ENCODE peak calls at places on chromosomes 16 and 17, in six cellular contexts. One of them, this sample, is unnamed.
A peak's percentile ranks its signal among the peaks of the same experiment; 100 is the strongest.

GRCh38 chr16:81181013-81181720 is 57.3 kb upstream of the BCO1 start:
- DNase-seq in upper lobe of right lung: peak; percentile 69
- DNase-seq in upper lobe of left lung: no peak
- DNase-seq in prostate gland: peak; percentile 58
- DNase-seq in heart right ventricle: peak; percentile 65
- DNase-seq in Panc1: peak; percentile 64
- DNase-seq in this sample: no peak

GRCh38 chr17:54063639-54064038 is 240.9 kb downstream of the KIF2B start:
- DNase-seq in prostate gland: no peak
- DNase-seq in upper lobe of left lung: no peak
- DNase-seq in upper lobe of right lung: no peak
- DNase-seq in heart right ventricle: no peak
- DNase-seq in Panc1: no peak
- DNase-seq in this sample: no peak

GRCh38 chr17:69539274-69539673 is 124.8 kb downstream of the MAP2K6 start:
- DNase-seq in upper lobe of left lung: no peak
- DNase-seq in upper lobe of right lung: no peak
- DNase-seq in heart right ventricle: no peak
- DNase-seq in Panc1: no peak
- DNase-seq in prostate gland: no peak
- DNase-seq in this sample: no peak

GRCh38 chr16:49094471-49094870 is 187.2 kb downstream of the CBLN1 start:
- DNase-seq in upper lobe of right lung: no peak
- DNase-seq in upper lobe of left lung: no peak
- DNase-seq in Panc1: no peak
- DNase-seq in heart right ventricle: no peak
- DNase-seq in prostate gland: no peak
- DNase-seq in this sample: no peak

GRCh38 chr17:882827-883585 is 96.6 kb downstream of the NXN start:
- DNase-seq in heart right ventricle: peak; percentile 69
- DNase-seq in Panc1: no peak
- DNase-seq in upper lobe of left lung: no peak
- DNase-seq in upper lobe of right lung: no peak
- DNase-seq in prostate gland: peak; percentile 56
- DNase-seq in this sample: no peak

GRCh38 chr16:14525021-14525420 is 105.0 kb downstream of the PARN start:
- DNase-seq in upper lobe of left lung: no peak
- DNase-seq in upper lobe of right lung: no peak
- DNase-seq in Panc1: no peak
- DNase-seq in heart right ventricle: no peak
- DNase-seq in prostate gland: no peak
- DNase-seq in this sample: no peak

GRCh38 chr16:24983521-24983920 is 31.6 kb downstream of the ARHGAP17 start:
- DNase-seq in upper lobe of left lung: no peak
- DNase-seq in Panc1: no peak
- DNase-seq in heart right ventricle: no peak
- DNase-seq in upper lobe of right lung: no peak
- DNase-seq in prostate gland: no peak
- DNase-seq in this sample: no peak

GRCh38 chr17:80071116-80071980 is 30.0 kb upstream of the GAA start:
- DNase-seq in heart right ventricle: peak; percentile 65
- DNase-seq in Panc1: no peak
- DNase-seq in upper lobe of left lung: no peak
- DNase-seq in upper lobe of right lung: no peak
- DNase-seq in prostate gland: peak; percentile 54
- DNase-seq in this sample: no peak

GRCh38 chr17:57166803-57167202 is 81.8 kb downstream of the AKAP1 start:
- DNase-seq in upper lobe of right lung: no peak
- DNase-seq in prostate gland: no peak
- DNase-seq in heart right ventricle: no peak
- DNase-seq in upper lobe of left lung: no peak
- DNase-seq in Panc1: no peak
- DNase-seq in this sample: no peak

GRCh38 chr17:40311575-40311974 is 2.6 kb downstream of the RARA start:
- DNase-seq in upper lobe of left lung: no peak
- DNase-seq in Panc1: no peak
- DNase-seq in upper lobe of right lung: peak; percentile 82
- DNase-seq in heart right ventricle: peak; percentile 71
- DNase-seq in prostate gland: no peak
- DNase-seq in this sample: no peak

GRCh38 chr16:56789360-56789759 is 59.4 kb downstream of the NUP93 start:
- DNase-seq in prostate gland: peak; percentile 52
- DNase-seq in upper lobe of right lung: no peak
- DNase-seq in heart right ventricle: peak; percentile 12
- DNase-seq in upper lobe of left lung: no peak
- DNase-seq in Panc1: peak; percentile 4
- DNase-seq in this sample: no peak

GRCh38 chr17:81523139-81524062 is 4.8 kb upstream of the FSCN2 start:
- DNase-seq in upper lobe of left lung: peak; percentile 68
- DNase-seq in prostate gland: no peak
- DNase-seq in heart right ventricle: peak; percentile 32
- DNase-seq in upper lobe of right lung: no peak
- DNase-seq in Panc1: no peak
- DNase-seq in this sample: no peak

GRCh38 chr17:82020874-82021727 is 1.6 kb downstream of the CENPX start:
- DNase-seq in heart right ventricle: peak; percentile 71
- DNase-seq in upper lobe of right lung: peak; percentile 90
- DNase-seq in upper lobe of left lung: peak; percentile 88
- DNase-seq in Panc1: no peak
- DNase-seq in prostate gland: peak; percentile 72
- DNase-seq in this sample: peak; percentile 58

GRCh38 chr16:20735504-20735903 is 6.1 kb downstream of the THUMPD1 start:
- DNase-seq in upper lobe of left lung: no peak
- DNase-seq in upper lobe of right lung: no peak
- DNase-seq in Panc1: no peak
- DNase-seq in heart right ventricle: no peak
- DNase-seq in prostate gland: no peak
- DNase-seq in this sample: no peak

GRCh38 chr17:14918540-14918939 is 346.6 kb downstream of the PMP22 start:
- DNase-seq in Panc1: no peak
- DNase-seq in prostate gland: no peak
- DNase-seq in upper lobe of left lung: no peak
- DNase-seq in upper lobe of right lung: no peak
- DNase-seq in heart right ventricle: no peak
- DNase-seq in this sample: no peak

GRCh38 chr16:57604177-57604576 is 24.3 kb upstream of the ADGRG1 start:
- DNase-seq in upper lobe of left lung: no peak
- DNase-seq in Panc1: no peak
- DNase-seq in heart right ventricle: no peak
- DNase-seq in upper lobe of right lung: no peak
- DNase-seq in prostate gland: no peak
- DNase-seq in this sample: no peak

GRCh38 chr17:72308744-72309395 is 188.1 kb downstream of the SOX9 start:
- DNase-seq in upper lobe of left lung: no peak
- DNase-seq in Panc1: no peak
- DNase-seq in heart right ventricle: no peak
- DNase-seq in upper lobe of right lung: no peak
- DNase-seq in prostate gland: no peak
- DNase-seq in this sample: peak; percentile 16

GRCh38 chr17:40317345-40317873 is 8.4 kb downstream of the RARA start:
- DNase-seq in upper lobe of left lung: no peak
- DNase-seq in upper lobe of right lung: peak; percentile 74
- DNase-seq in prostate gland: no peak
- DNase-seq in heart right ventricle: no peak
- DNase-seq in Panc1: no peak
- DNase-seq in this sample: no peak

GRCh38 chr17:72004476-72005331 is 116.1 kb upstream of the SOX9 start:
- DNase-seq in heart right ventricle: no peak
- DNase-seq in Panc1: no peak
- DNase-seq in prostate gland: no peak
- DNase-seq in upper lobe of right lung: no peak
- DNase-seq in upper lobe of left lung: no peak
- DNase-seq in this sample: peak; percentile 33

GRCh38 chr17:3909257-3909656 is 7.0 kb downstream of the P2RX1 start:
- DNase-seq in heart right ventricle: no peak
- DNase-seq in upper lobe of left lung: no peak
- DNase-seq in prostate gland: no peak
- DNase-seq in upper lobe of right lung: no peak
- DNase-seq in Panc1: no peak
- DNase-seq in this sample: no peak

GRCh38 chr17:3910420-3911270 is 5.6 kb downstream of the P2RX1 start:
- DNase-seq in heart right ventricle: no peak
- DNase-seq in prostate gland: no peak
- DNase-seq in upper lobe of left lung: no peak
- DNase-seq in Panc1: no peak
- DNase-seq in upper lobe of right lung: no peak
- DNase-seq in this sample: no peak

GRCh38 chr17:3906881-3907280 is 9.4 kb downstream of the P2RX1 start:
- DNase-seq in prostate gland: no peak
- DNase-seq in upper lobe of right lung: no peak
- DNase-seq in Panc1: no peak
- DNase-seq in upper lobe of left lung: no peak
- DNase-seq in heart right ventricle: no peak
- DNase-seq in this sample: no peak

GRCh38 chr17:3905017-3905486 is 11.2 kb downstream of the P2RX1 start:
- DNase-seq in Panc1: no peak
- DNase-seq in upper lobe of right lung: no peak
- DNase-seq in heart right ventricle: no peak
- DNase-seq in prostate gland: no peak
- DNase-seq in upper lobe of left lung: no peak
- DNase-seq in this sample: no peak

DNA sequence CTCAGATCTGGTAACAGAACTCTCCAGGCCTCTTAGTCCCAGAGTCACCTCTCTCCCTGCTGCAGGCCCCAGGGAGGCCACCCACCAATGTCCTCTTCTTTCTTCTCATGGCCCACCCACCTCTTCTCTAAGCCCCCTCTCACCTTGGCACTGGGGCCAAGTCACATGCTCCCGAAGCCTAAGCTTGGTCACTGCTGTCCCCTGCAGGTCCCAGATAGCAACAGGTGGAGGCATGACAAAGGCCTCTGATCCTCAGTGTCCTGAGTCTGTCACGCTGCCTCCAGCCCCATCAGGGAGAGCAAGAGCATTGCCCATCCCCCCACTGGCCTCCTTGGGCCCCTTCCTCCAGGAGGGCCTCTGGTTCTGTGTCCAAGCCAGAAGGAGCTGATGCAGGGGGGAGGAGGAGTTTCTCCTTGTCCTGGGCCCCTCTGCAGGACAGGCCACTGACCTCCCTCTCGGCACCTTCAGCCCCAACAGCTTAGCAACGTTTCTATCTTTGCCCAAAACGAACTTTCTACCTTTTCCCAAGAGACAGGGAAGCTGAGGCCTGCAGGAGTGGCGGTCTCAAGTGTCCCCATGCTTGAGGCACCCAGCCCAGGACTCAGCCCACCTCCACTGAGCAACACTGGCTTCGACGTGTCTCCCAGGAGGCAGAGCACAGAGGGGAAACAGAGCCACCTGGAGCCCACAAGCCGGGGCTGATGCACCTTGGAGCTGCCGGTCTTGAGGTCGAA is 8.6 kb downstream of the P2RX1 start:
- DNase-seq in upper lobe of left lung: no peak
- DNase-seq in Panc1: no peak
- DNase-seq in upper lobe of right lung: no peak
- DNase-seq in prostate gland: no peak
- DNase-seq in heart right ventricle: no peak
- DNase-seq in this sample: no peak
- H3K4me3 ChIP-seq in upper lobe of left lung: no peak overlapping the region
- H3K4me3 ChIP-seq in Panc1: no peak overlapping the region
- H3K4me3 ChIP-seq in upper lobe of right lung: no peak overlapping the region
- H3K4me3 ChIP-seq in prostate gland: no peak overlapping the region
- H3K4me3 ChIP-seq in heart right ventricle: no peak overlapping the region
- H3K4me3 ChIP-seq in this sample: no peak overlapping the region

GRCh38 chr16:87414251-87414680 is 22.1 kb downstream of the MAP1LC3B start:
- DNase-seq in prostate gland: no peak
- DNase-seq in Panc1: no peak
- DNase-seq in heart right ventricle: no peak
- DNase-seq in upper lobe of left lung: peak; percentile 83
- DNase-seq in upper lobe of right lung: no peak
- DNase-seq in this sample: no peak

GRCh38 chr16:87410958-87411357 is 18.8 kb downstream of the MAP1LC3B start:
- DNase-seq in upper lobe of left lung: no peak
- DNase-seq in Panc1: no peak
- DNase-seq in upper lobe of right lung: no peak
- DNase-seq in prostate gland: no peak
- DNase-seq in heart right ventricle: no peak
- DNase-seq in this sample: no peak

GRCh38 chr16:87412996-87413421 is 20.9 kb downstream of the MAP1LC3B start:
- DNase-seq in Panc1: no peak
- DNase-seq in upper lobe of left lung: peak; percentile 73
- DNase-seq in heart right ventricle: no peak
- DNase-seq in upper lobe of right lung: no peak
- DNase-seq in prostate gland: no peak
- DNase-seq in this sample: no peak

GRCh38 chr16:87411375-87412271 is 19.5 kb downstream of the MAP1LC3B start:
- DNase-seq in upper lobe of left lung: peak; percentile 77
- DNase-seq in upper lobe of right lung: no peak
- DNase-seq in Panc1: no peak
- DNase-seq in prostate gland: no peak
- DNase-seq in heart right ventricle: no peak
- DNase-seq in this sample: no peak

GRCh38 chr16:87412371-87412995 is 20.3 kb downstream of the MAP1LC3B start:
- DNase-seq in heart right ventricle: no peak
- DNase-seq in Panc1: no peak
- DNase-seq in prostate gland: no peak
- DNase-seq in upper lobe of left lung: no peak
- DNase-seq in upper lobe of right lung: no peak
- DNase-seq in this sample: no peak
- H3K36me3 ChIP-seq in heart right ventricle: peaks cover 5% of the 10 kb centered on the region
- H3K36me3 ChIP-seq in Panc1: peaks cover 4% of the 10 kb centered on the region
- H3K36me3 ChIP-seq in prostate gland: peaks cover 5% of the 10 kb centered on the region
- H3K36me3 ChIP-seq in upper lobe of left lung: peaks cover 20% of the 10 kb centered on the region
- H3K36me3 ChIP-seq in upper lobe of right lung: peaks cover 89% of the 10 kb centered on the region
- H3K36me3 ChIP-seq in this sample: no peaks in the 10 kb centered on the region

DNA sequence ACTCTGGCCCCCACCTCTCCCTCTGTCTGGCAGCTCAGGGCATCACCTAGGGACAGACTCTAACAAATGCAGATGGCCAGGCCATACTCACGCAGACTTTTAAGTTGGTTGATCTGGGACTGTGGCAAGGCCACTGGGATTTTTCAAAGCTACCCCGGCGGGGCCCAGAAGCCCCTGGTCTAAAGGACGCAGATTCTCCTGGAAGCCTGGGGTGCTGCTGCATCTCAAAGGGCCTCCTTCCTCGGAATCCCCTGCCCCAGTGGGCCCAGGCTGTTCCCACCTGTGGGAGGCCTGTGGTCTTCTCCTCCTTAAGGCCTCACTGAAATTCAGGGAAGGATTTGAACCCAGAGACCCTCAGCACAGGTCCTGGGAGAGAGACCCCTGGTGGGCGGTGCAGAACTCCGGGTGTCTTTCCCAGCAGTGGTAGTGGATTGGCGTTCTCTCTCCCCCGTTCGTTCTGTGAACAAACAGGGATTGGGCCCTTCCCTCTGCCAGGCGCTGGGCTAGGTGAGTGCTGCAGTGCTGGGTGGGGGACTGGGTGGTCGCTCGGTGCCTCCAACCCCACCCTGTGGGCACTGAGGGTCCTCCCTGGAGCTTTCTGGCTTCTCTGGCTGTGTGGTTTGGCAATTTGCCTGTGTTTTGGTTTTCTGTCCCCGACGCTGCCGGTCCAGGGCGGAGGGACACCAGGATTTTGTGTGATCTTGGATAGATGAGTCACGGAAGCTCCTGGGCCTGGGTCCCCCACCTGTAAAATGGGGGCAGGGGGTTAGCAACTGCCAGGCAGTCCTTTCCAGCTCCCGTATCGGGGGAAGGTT is 160.6 kb upstream of the GSE1 start:
- DNase-seq in prostate gland: no peak
- DNase-seq in Panc1: no peak
- DNase-seq in heart right ventricle: no peak
- DNase-seq in upper lobe of left lung: no peak
- DNase-seq in upper lobe of right lung: no peak
- DNase-seq in this sample: no peak
- TF ChIP-seq CTCF in prostate gland: no peak
- TF ChIP-seq CTCF in Panc1: no peak
- TF ChIP-seq CTCF in heart right ventricle: no peak
- TF ChIP-seq CTCF in upper lobe of left lung: no peak
- TF ChIP-seq CTCF in upper lobe of right lung: no peak
- TF ChIP-seq CTCF in this sample: no peak

GRCh38 chr17:7293821-7294613 is 422 bp downstream of the YBX2 start:
- DNase-seq in heart right ventricle: no peak
- DNase-seq in upper lobe of left lung: peak; percentile 88
- DNase-seq in Panc1: no peak
- DNase-seq in prostate gland: no peak
- DNase-seq in upper lobe of right lung: peak; percentile 80
- DNase-seq in this sample: no peak
- H3K4me3 ChIP-seq in heart right ventricle: peak overlapping the region; percentile 24
- H3K4me3 ChIP-seq in upper lobe of left lung: peak overlapping the region; percentile 46
- H3K4me3 ChIP-seq in Panc1: peak overlapping the region; percentile 33
- H3K4me3 ChIP-seq in prostate gland: peak overlapping the region; percentile 23
- H3K4me3 ChIP-seq in upper lobe of right lung: peak overlapping the region; percentile 29
- H3K4me3 ChIP-seq in this sample: no peak overlapping the region

This sample was measured in GM06990.